ENCODE peak calls at places on chromosomes 1 and 21, in seven cellular contexts. D is AG08395; S is coronary artery; C is lung; J is activated T-cell treated with anti-CD3 and anti-CD28 coated beads for 1 hour; T is T-helper 1 cell; N is natural killer cell treated with Interleukin-12 subunit alpha and Interleukin-12 subunit beta and Interleukin-15 and Interleukin-18, amount 100 ng/mL, for 72 hours. K is an unnamed sample.

GRCh38 chr1:116754203-116754977 is at the start of gene CD2:
- DNase-seq in D (no peak), S (no peak), C (no peak), J (no peak), T (no peak), N (no peak), K (no peak)

GRCh38 chr1:207440634-207441033 is 13.5 kb upstream of the CR2 start:
- DNase-seq in D (no peak), S (no peak), C (no peak), J (no peak), T (no peak), N (no peak), K (no peak)

GRCh38 chr1:205456868-205457724 is 1.3 kb upstream of the BLACAT1 start:
- DNase-seq in D (no peak), S (no peak), C (no peak), J (no peak), T (no peak), N (no peak), K (no peak)

GRCh38 chr1:193569696-193570269 is 383.4 kb upstream of the B3GALT2 start:
- DNase-seq in D (no peak), S (no peak), C (no peak), J (no peak), T (no peak), N (no peak), K (peak)

GRCh38 chr1:227788279-227789041 is 27.0 kb upstream of the PRSS38 start:
- DNase-seq in D (peak), S (peak), C (peak), J (no peak), T (no peak), N (peak), K (peak)

GRCh38 chr1:234851450-234852438 is 241.8 kb upstream of the IRF2BP2 start:
- DNase-seq in D (peak), S (no peak), C (no peak), J (no peak), T (no peak), N (no peak), K (peak)

GRCh38 chr1:4633346-4633745 is 21.1 kb upstream of the AJAP1 start:
- DNase-seq in D (no peak), S (no peak), C (no peak), J (no peak), T (no peak), N (no peak), K (no peak)

GRCh38 chr21:45458281-45459170 is 53.6 kb downstream of the COL18A1 start:
- DNase-seq in D (no peak), S (no peak), C (no peak), J (no peak), T (no peak), N (no peak), K (no peak)

GRCh38 chr1:87986154-87986914 is 657.7 kb downstream of the LMO4 start:
- DNase-seq in D (no peak), S (no peak), C (no peak), J (no peak), T (no peak), N (no peak), K (no peak)

GRCh38 chr1:48492392-48492791 is 20.4 kb upstream of the SPATA6 start:
- DNase-seq in D (no peak), S (no peak), C (no peak), J (no peak), T (no peak), N (no peak), K (no peak)

GRCh38 chr1:40923511-40924020 is 55.9 kb upstream of the CTPS1 start:
- DNase-seq in D (no peak), S (no peak), C (no peak), J (no peak), T (no peak), N (no peak), K (no peak)

GRCh38 chr1:98903261-98903660 is 101.4 kb downstream of the PLPPR5 start:
- DNase-seq in D (peak), S (no peak), C (no peak), J (no peak), T (no peak), N (no peak), K (peak)

GRCh38 chr1:156421062-156421938 is 52.3 kb downstream of the RHBG start:
- DNase-seq in D (peak), S (no peak), C (peak), J (peak), T (peak), N (peak), K (peak)

K was measured in astrocyte of the spinal cord.